ENCODE peak calls at places on chromosomes 5 and 9, in five cellular contexts. One of them, this sample, is unnamed.

GRCh38 chr5:140038373-140038957 is 4.6 kb downstream of the NRG2 start:
- DNase-seq in dermis microvascular lymphatic vessel endothelial cell: no peak
- DNase-seq in NCI-H446 treated with DMSO at 0.1 percent for 48 hours: no peak
- DNase-seq in ovary: no peak
- DNase-seq in left ventricle myocardium superior: no peak
- DNase-seq in this sample: no peak

GRCh38 chr9:2597483-2597882 is 24.1 kb upstream of the VLDLR start:
- DNase-seq in ovary: no peak
- DNase-seq in left ventricle myocardium superior: no peak
- DNase-seq in NCI-H446 treated with DMSO at 0.1 percent for 48 hours: no peak
- DNase-seq in dermis microvascular lymphatic vessel endothelial cell: no peak
- DNase-seq in this sample: peak; percentile 36

GRCh38 chr5:138226917-138227316 is 13.8 kb upstream of the CDC23 start:
- DNase-seq in NCI-H446 treated with DMSO at 0.1 percent for 48 hours: no peak
- DNase-seq in left ventricle myocardium superior: no peak
- DNase-seq in dermis microvascular lymphatic vessel endothelial cell: no peak
- DNase-seq in ovary: no peak
- DNase-seq in this sample: peak; percentile 18

GRCh38 chr5:113722979-113723378 is 209.5 kb downstream of the YTHDC2 start:
- DNase-seq in dermis microvascular lymphatic vessel endothelial cell: no peak
- DNase-seq in ovary: no peak
- DNase-seq in NCI-H446 treated with DMSO at 0.1 percent for 48 hours: no peak
- DNase-seq in left ventricle myocardium superior: no peak
- DNase-seq in this sample: no peak

GRCh38 chr5:141476132-141476909 is 555 bp downstream of the PCDHGC3 start:
- DNase-seq in NCI-H446 treated with DMSO at 0.1 percent for 48 hours: no peak
- DNase-seq in ovary: peak; percentile 81
- DNase-seq in left ventricle myocardium superior: peak; percentile 78
- DNase-seq in dermis microvascular lymphatic vessel endothelial cell: peak; percentile 80
- DNase-seq in this sample: peak; percentile 49

GRCh38 chr9:128232811-128233428 is 29.7 kb downstream of the DNM1 start:
- DNase-seq in dermis microvascular lymphatic vessel endothelial cell: no peak
- DNase-seq in ovary: no peak
- DNase-seq in NCI-H446 treated with DMSO at 0.1 percent for 48 hours: no peak
- DNase-seq in left ventricle myocardium superior: no peak
- DNase-seq in this sample: no peak

GRCh38 chr5:101782352-101783087 is 513.6 kb downstream of the SLCO4C1 start:
- DNase-seq in NCI-H446 treated with DMSO at 0.1 percent for 48 hours: no peak
- DNase-seq in ovary: no peak
- DNase-seq in dermis microvascular lymphatic vessel endothelial cell: no peak
- DNase-seq in left ventricle myocardium superior: no peak
- DNase-seq in this sample: no peak

GRCh38 chr5:133041910-133042309 is 9.9 kb upstream of the HSPA4 start:
- DNase-seq in NCI-H446 treated with DMSO at 0.1 percent for 48 hours: no peak
- DNase-seq in ovary: no peak
- DNase-seq in dermis microvascular lymphatic vessel endothelial cell: no peak
- DNase-seq in left ventricle myocardium superior: no peak
- DNase-seq in this sample: no peak

GRCh38 chr5:156378159-156378558 is 51.2 kb downstream of the SGCD start:
- DNase-seq in ovary: no peak
- DNase-seq in NCI-H446 treated with DMSO at 0.1 percent for 48 hours: no peak
- DNase-seq in left ventricle myocardium superior: no peak
- DNase-seq in dermis microvascular lymphatic vessel endothelial cell: no peak
- DNase-seq in this sample: no peak

GRCh38 chr5:1362242-1363015 is 17.5 kb upstream of the CLPTM1L start:
- DNase-seq in left ventricle myocardium superior: no peak
- DNase-seq in ovary: no peak
- DNase-seq in dermis microvascular lymphatic vessel endothelial cell: no peak
- DNase-seq in NCI-H446 treated with DMSO at 0.1 percent for 48 hours: no peak
- DNase-seq in this sample: no peak

GRCh38 chr5:55063899-55064298 is 38.5 kb upstream of the GZMA start:
- DNase-seq in left ventricle myocardium superior: no peak
- DNase-seq in ovary: no peak
- DNase-seq in NCI-H446 treated with DMSO at 0.1 percent for 48 hours: no peak
- DNase-seq in dermis microvascular lymphatic vessel endothelial cell: peak; percentile 8
- DNase-seq in this sample: no peak

GRCh38 chr9:90460220-90460619 is 182.4 kb downstream of the DIRAS2 start:
- DNase-seq in ovary: no peak
- DNase-seq in left ventricle myocardium superior: no peak
- DNase-seq in dermis microvascular lymphatic vessel endothelial cell: no peak
- DNase-seq in NCI-H446 treated with DMSO at 0.1 percent for 48 hours: no peak
- DNase-seq in this sample: no peak

This sample was measured in MV-4-11.